ENCODE peak calls at places on chromosomes 16 and 17, in eight cellular contexts. L is esophagus muscularis mucosa, J is left ventricle myocardium inferior, Z is fibroblast of the aortic adventitia, A is lower leg skin, O is MM.1S, D is HFF-Myc, K is AG04450. G is an unnamed sample.
A peak's percentile ranks its signal among the peaks of the same experiment; 100 is the strongest.

GRCh38 chr17:68661265-68662036 is 60.3 kb upstream of the FAM20A start:
- DNase-seq in O (no peak), D (no peak), Z (no peak), J (no peak), L (no peak), K (no peak), A (no peak), G (no peak)

GRCh38 chr16:48076455-48077012 is 79.3 kb downstream of the ABCC12 start:
- DNase-seq in Z (peak; percentile 69), O (no peak), J (no peak), D (no peak), L (no peak), A (no peak), K (no peak), G (no peak)

GRCh38 chr17:65594585-65594940 is 33.1 kb upstream of the AXIN2 start:
- DNase-seq in K (peak; percentile 6), L (no peak), Z (peak; percentile 25), O (no peak), J (no peak), A (no peak), D (peak; percentile 43), G (no peak)

GRCh38 chr16:67406628-67407027 is 9.6 kb downstream of the ZDHHC1 start:
- DNase-seq in O (no peak), D (peak; percentile 92), A (no peak), Z (peak; percentile 82), L (no peak), K (peak; percentile 57), J (no peak), G (no peak)

GRCh38 chr16:87037012-87037411 is 280.2 kb downstream of the C16orf95 start:
- DNase-seq in L (no peak), K (no peak), J (no peak), A (no peak), Z (no peak), D (no peak), O (no peak), G (no peak)

GRCh38 chr16:6484121-6484520 is 848.5 kb upstream of the RBFOX1 start:
- DNase-seq in J (no peak), A (no peak), L (no peak), O (no peak), D (no peak), K (no peak), Z (no peak), G (no peak)

GRCh38 chr17:51833620-51834019 is 324.9 kb downstream of the CA10 start:
- DNase-seq in L (no peak), J (no peak), Z (no peak), A (no peak), D (no peak), K (no peak), O (no peak), G (no peak)

GRCh38 chr17:38455288-38455915 is 27.1 kb downstream of the ARHGAP23 start:
- DNase-seq in A (no peak), Z (no peak), J (no peak), K (no peak), D (no peak), L (no peak), O (no peak), G (no peak)

GRCh38 chr17:1259910-1260389 is 10.3 kb upstream of the BHLHA9 start:
- DNase-seq in O (no peak), K (no peak), J (no peak), Z (peak; percentile 26), D (no peak), L (no peak), A (no peak), G (no peak)

GRCh38 chr17:31581022-31581483 is 189.6 kb downstream of the RAB11FIP4 start:
- DNase-seq in J (peak; percentile 78), A (no peak), K (no peak), Z (peak; percentile 91), D (no peak), L (no peak), O (no peak), G (no peak)

GRCh38 chr17:1124896-1125774 is 54.6 kb downstream of the ABR start:
- DNase-seq in Z (no peak), K (no peak), A (no peak), L (no peak), D (no peak), O (no peak), J (no peak), G (no peak)

GRCh38 chr16:75494696-75495601 is at the start of gene CHST6:
- DNase-seq in D (no peak), A (no peak), J (peak; percentile 41), K (no peak), O (no peak), Z (no peak), L (no peak), G (no peak)

GRCh38 chr17:66287911-66288310 is 14.5 kb upstream of the PRKCA start:
- DNase-seq in A (no peak), D (no peak), K (no peak), O (no peak), L (no peak), Z (no peak), J (no peak), G (no peak)

GRCh38 chr17:5558815-5559785 is 25.2 kb downstream of the NLRP1 start:
- DNase-seq in D (no peak), Z (no peak), J (no peak), O (no peak), A (no peak), L (peak; percentile 77), K (no peak), G (no peak)

GRCh38 chr17:17648762-17649161 is 32.5 kb upstream of the RAI1 start:
- DNase-seq in J (no peak), Z (peak; percentile 77), K (no peak), L (no peak), O (no peak), A (no peak), D (no peak), G (no peak)

GRCh38 chr16:70725912-70726828 is 40.3 kb upstream of the MTSS2 start:
- DNase-seq in K (no peak), Z (peak; percentile 24), J (peak; percentile 79), D (no peak), O (no peak), L (no peak), A (no peak), G (no peak)

GRCh38 chr16:88713568-88714419 is 7.5 kb downstream of the CTU2 start:
- DNase-seq in L (no peak), Z (no peak), D (no peak), O (no peak), K (no peak), J (no peak), A (no peak), G (no peak)

GRCh38 chr17:40530988-40531971 is 29.9 kb upstream of the TNS4 start:
- DNase-seq in J (no peak), Z (no peak), A (no peak), L (no peak), D (no peak), O (peak; percentile 34), K (no peak), G (no peak)

GRCh38 chr17:72886622-72887021 is 205.9 kb downstream of the SLC39A11 start:
- DNase-seq in Z (no peak), O (no peak), L (no peak), K (no peak), J (no peak), A (no peak), D (no peak), G (no peak)

GRCh38 chr16:67993207-67994036 is 5.9 kb downstream of the DPEP2 start:
- DNase-seq in A (peak; percentile 54), J (peak; percentile 85), O (peak; percentile 79), L (no peak), K (peak; percentile 13), D (no peak), Z (peak; percentile 59), G (no peak)

GRCh38 chr17:63356275-63356905 is 89.7 kb downstream of the CYB561 start:
- DNase-seq in K (peak; percentile 53), Z (peak; percentile 94), J (no peak), L (no peak), A (no peak), D (peak; percentile 97), O (no peak), G (no peak)

GRCh38 chr17:81832608-81833159 is 407 bp downstream of the MCRIP1 start:
- DNase-seq in L (no peak), K (no peak), J (peak; percentile 30), A (no peak), Z (peak; percentile 22), O (no peak), D (no peak), G (no peak)

GRCh38 chr16:11563493-11564040 is 23.2 kb downstream of the LITAF start:
- DNase-seq in A (no peak), Z (no peak), L (no peak), O (no peak), K (no peak), J (no peak), D (no peak), G (no peak)

GRCh38 chr17:44308320-44308818 is at the start of gene RUNDC3A:
- DNase-seq in L (peak; percentile 95), O (peak; percentile 83), K (no peak), Z (peak; percentile 70), J (peak; percentile 85), D (no peak), A (peak; percentile 58), G (no peak)
- H3K4me3 ChIP-seq in L (peak within 1 kb of the TSS; percentile 58), O (peak within 1 kb of the TSS; percentile 60), K (peak within 1 kb of the TSS; percentile 57), Z (peak within 1 kb of the TSS; percentile 62), J (peak within 1 kb of the TSS; percentile 73), D (peak within 1 kb of the TSS; percentile 19), A (no peak within 1 kb of the TSS), G (peak within 1 kb of the TSS; percentile 41)

DNA sequence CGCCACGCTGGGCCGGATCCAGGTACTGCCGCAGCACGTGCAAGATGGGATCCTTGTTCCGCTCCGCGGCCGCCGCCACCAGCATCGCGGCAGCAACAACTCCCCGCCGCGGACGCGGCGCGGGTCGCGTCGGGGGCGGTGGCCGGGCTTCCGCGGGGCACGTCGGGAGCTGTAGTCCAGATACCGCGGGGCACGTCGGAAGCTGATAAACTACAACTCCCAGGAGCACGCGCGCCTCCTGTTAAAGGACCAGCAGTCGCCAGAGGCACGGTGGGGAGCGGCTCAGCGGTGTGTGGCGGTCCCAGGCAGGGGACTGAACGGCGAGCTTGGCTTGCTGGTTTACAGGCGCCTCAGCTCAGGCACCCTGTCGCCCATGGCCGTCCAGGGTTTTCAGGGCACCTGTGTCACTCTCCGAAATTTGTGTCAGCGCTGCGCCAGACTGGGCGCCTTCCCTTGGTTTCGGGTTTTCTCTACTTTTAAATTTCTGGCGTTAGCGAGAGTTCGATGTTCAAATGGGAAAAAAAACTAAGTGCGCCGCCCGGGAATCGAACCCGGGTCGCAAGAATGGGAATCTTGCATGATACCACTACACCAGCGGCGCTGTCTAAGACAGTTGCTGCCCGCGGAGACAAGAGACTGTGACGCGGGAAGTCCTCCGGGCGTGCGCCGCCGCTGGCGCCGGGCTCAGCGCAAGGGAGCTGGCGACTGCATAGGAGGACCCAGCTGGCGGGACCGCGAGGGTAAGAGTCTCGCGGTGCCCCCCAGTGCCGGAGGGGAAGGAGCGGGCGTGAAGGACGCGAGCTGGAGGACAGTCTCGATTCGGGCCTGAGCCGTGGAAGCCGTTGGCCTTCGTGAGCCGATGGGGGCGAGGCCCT is at the start of gene METTL26:
- DNase-seq in L (peak; percentile 98), Z (peak; percentile 93), D (no peak), K (peak; percentile 78), A (peak; percentile 93), O (peak; percentile 96), J (peak; percentile 97), G (peak; percentile 69)
- TF ChIP-seq CTCF in L (no peak), Z (no peak), D (no peak), K (no peak), A (no peak), O (no peak), J (no peak), G (no peak)

GRCh38 chr16:2037115-2037514 is 10.4 kb downstream of the NHERF2 start:
- DNase-seq in L (no peak), D (no peak), A (no peak), O (no peak), J (no peak), K (no peak), Z (no peak), G (no peak)
- H3K4me3 ChIP-seq in L (no peak overlapping the region), D (no peak overlapping the region), A (no peak overlapping the region), O (no peak overlapping the region), J (peak overlapping the region; percentile 72), K (no peak overlapping the region), Z (no peak overlapping the region), G (no peak overlapping the region)

GRCh38 chr16:83992624-83993023 is 24.6 kb downstream of the NECAB2 start:
- DNase-seq in J (peak; percentile 49), D (no peak), L (no peak), K (peak; percentile 11), A (no peak), O (no peak), Z (peak; percentile 80), G (peak; percentile 18)
- TF ChIP-seq CTCF in J (no peak), D (no peak), L (no peak), K (no peak), A (no peak), O (no peak), Z (no peak), G (no peak)